ENCODE peak calls at places on chromosome 11, in four cellular contexts. U is IMR-90, O is heart left ventricle, D is progenitor cell of endocrine pancreas. X is an unnamed sample.

GRCh38 chr11:69445131-69445470 is 36.4 kb upstream of the LINC01488 start:
- DNase-seq in U (no peak), O (peak; percentile 64), D (no peak), X (no peak)

GRCh38 chr11:57735655-57736298 is 5.5 kb upstream of the SELENOH start:
- DNase-seq in D (no peak), O (no peak), U (no peak), X (no peak)

GRCh38 chr11:2196970-2197770 is 25.6 kb upstream of the TH start:
- DNase-seq in O (peak; percentile 84), U (peak; percentile 38), D (peak; percentile 77), X (peak; percentile 78)

GRCh38 chr11:126140932-126141291 is 70.5 kb downstream of the RPUSD4 start:
- DNase-seq in O (no peak), U (peak; percentile 70), D (no peak), X (no peak)

GRCh38 chr11:119373917-119374631 is 7.4 kb downstream of the USP2 start:
- DNase-seq in D (peak; percentile 77), U (peak; percentile 75), O (no peak), X (peak; percentile 82)

GRCh38 chr11:131885371-131885770 is 515.0 kb downstream of the NTM start:
- DNase-seq in D (no peak), U (no peak), O (no peak), X (no peak)

GRCh38 chr11:123570939-123571590 is 83.4 kb downstream of the SCN3B start:
- DNase-seq in U (no peak), O (no peak), D (no peak), X (no peak)

GRCh38 chr11:33735166-33735425 is 1.1 kb downstream of the CD59 start:
- DNase-seq in U (no peak), O (no peak), D (no peak), X (no peak)

GRCh38 chr11:2799881-2800654 is 85.5 kb downstream of the CDKN1C start:
- DNase-seq in D (peak; percentile 8), U (no peak), O (peak; percentile 42), X (no peak)

GRCh38 chr11:3909901-3910300 is 54.4 kb downstream of the STIM1 start:
- DNase-seq in O (no peak), D (no peak), U (no peak), X (no peak)

GRCh38 chr11:96050435-96051182 is 126.7 kb upstream of the MTMR2 start:
- DNase-seq in D (no peak), U (peak; percentile 86), O (no peak), X (no peak)

GRCh38 chr11:8356731-8357504 is 93.2 kb upstream of the LMO1 start:
- DNase-seq in O (peak; percentile 41), D (no peak), U (no peak), X (no peak)

GRCh38 chr11:37533087-37533486 is 935.1 kb upstream of the RAG2 start:
- DNase-seq in O (no peak), U (no peak), D (no peak), X (no peak)

GRCh38 chr11:79274636-79275315 is 166.1 kb downstream of the TENM4 start:
- DNase-seq in D (no peak), U (peak; percentile 77), O (no peak), X (no peak)

GRCh38 chr11:32487270-32487669 is 51.9 kb upstream of the WT1 start:
- DNase-seq in U (no peak), O (no peak), D (peak; percentile 10), X (no peak)

GRCh38 chr11:109752212-109752825 is 330.3 kb downstream of the C11orf87 start:
- DNase-seq in O (no peak), D (no peak), U (no peak), X (no peak)

GRCh38 chr11:36431429-36432092 is 78.5 kb downstream of the TRAF6 start:
- DNase-seq in O (peak; percentile 72), U (peak; percentile 98), D (no peak), X (no peak)

GRCh38 chr11:111334495-111335123 is 36.3 kb downstream of the POU2AF3 start:
- DNase-seq in D (no peak), U (no peak), O (no peak), X (no peak)

GRCh38 chr11:3021125-3021524 is 29.0 kb upstream of the NAP1L4 start:
- DNase-seq in U (peak; percentile 16), O (no peak), D (peak; percentile 43), X (no peak)

GRCh38 chr11:75667831-75668507 is 869 bp downstream of the MAP6 start:
- DNase-seq in D (peak; percentile 56), O (peak; percentile 77), U (peak; percentile 35), X (peak; percentile 67)

GRCh38 chr11:105838668-105839403 is 183.2 kb downstream of the MSANTD4 start:
- DNase-seq in D (no peak), O (no peak), U (peak; percentile 80), X (no peak)

GRCh38 chr11:14547440-14547839 is 27.3 kb upstream of the PSMA1 start:
- DNase-seq in O (no peak), U (no peak), D (no peak), X (no peak)

GRCh38 chr11:31521497-31522150 is 12.1 kb downstream of the ELP4 start:
- DNase-seq in O (no peak), U (no peak), D (no peak), X (no peak)

GRCh38 chr11:84890706-84891105 is 736.4 kb downstream of the DLG2 start:
- DNase-seq in D (no peak), O (no peak), U (peak; percentile 15), X (no peak)

GRCh38 chr11:106262852-106263251 is 185.4 kb downstream of the AASDHPPT start:
- DNase-seq in O (no peak), D (no peak), U (no peak), X (no peak)

GRCh38 chr11:43648888-43649287 is 31.6 kb upstream of the HSD17B12 start:
- DNase-seq in O (no peak), U (no peak), D (no peak), X (no peak)

GRCh38 chr11:95349345-95349942 is 118.4 kb upstream of the SESN3 start:
- DNase-seq in D (no peak), U (no peak), O (no peak), X (no peak)

GRCh38 chr11:67484847-67485311 is 2.1 kb downstream of the AIP start:
- DNase-seq in D (no peak), O (peak; percentile 62), U (no peak), X (no peak)

DNA sequence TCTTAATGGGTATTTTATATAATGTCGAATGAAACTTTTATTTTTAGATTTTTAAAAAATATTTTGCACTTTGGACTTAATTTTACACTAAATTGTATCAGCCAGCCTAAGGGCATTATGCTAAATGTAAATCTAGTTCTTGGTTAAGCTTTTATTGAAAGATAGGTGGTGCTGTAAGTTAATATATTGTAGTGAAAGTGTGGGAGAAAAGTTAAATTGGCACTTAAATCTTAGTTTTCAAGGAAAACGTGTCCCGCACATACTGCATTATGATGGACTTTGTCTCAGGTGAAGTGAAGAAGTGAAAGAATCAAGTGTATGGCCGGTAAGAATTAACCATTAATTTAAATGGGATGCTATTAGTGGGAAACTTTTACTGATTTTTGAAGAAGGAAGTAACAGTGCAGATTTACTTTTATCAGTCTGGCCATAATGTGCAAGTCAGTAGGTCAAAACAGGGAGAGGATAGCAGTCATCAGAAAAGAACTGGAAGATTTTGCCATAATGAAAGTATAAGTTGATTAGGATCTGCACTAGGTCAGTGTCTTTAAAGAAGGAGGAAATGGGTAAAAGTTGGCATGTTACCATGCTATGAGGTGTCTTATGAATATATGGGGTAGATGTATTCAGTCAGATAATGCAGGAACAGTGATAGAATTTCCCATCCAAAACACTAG is 81.6 kb downstream of the PDHX start:
- DNase-seq in U (peak; percentile 58), O (no peak), D (no peak), X (no peak)
- TF ChIP-seq CTCF in U (peak; percentile 63), O (peak; percentile 46), D (peak; percentile 32), X (peak; percentile 61)

GRCh38 chr11:116842909-116843308 is 5.5 kb upstream of the APOA1 start:
- DNase-seq in O (no peak), D (no peak), U (no peak), X (no peak)

GRCh38 chr11:116838321-116839084 is 1.1 kb upstream of the APOA1 start:
- DNase-seq in U (no peak), O (no peak), D (no peak), X (no peak)

GRCh38 chr11:116842117-116842516 is 4.7 kb upstream of the APOA1 start:
- DNase-seq in O (no peak), D (no peak), U (no peak), X (no peak)

GRCh38 chr11:116840746-116841296 is 3.4 kb upstream of the APOA1 start:
- DNase-seq in D (no peak), U (no peak), O (no peak), X (no peak)

GRCh38 chr11:116840224-116840745 is 2.9 kb upstream of the APOA1 start:
- DNase-seq in D (no peak), O (no peak), U (peak; percentile 36), X (no peak)
- TF ChIP-seq CTCF in D (no peak), O (peak; percentile 9), U (no peak), X (no peak)

DNA sequence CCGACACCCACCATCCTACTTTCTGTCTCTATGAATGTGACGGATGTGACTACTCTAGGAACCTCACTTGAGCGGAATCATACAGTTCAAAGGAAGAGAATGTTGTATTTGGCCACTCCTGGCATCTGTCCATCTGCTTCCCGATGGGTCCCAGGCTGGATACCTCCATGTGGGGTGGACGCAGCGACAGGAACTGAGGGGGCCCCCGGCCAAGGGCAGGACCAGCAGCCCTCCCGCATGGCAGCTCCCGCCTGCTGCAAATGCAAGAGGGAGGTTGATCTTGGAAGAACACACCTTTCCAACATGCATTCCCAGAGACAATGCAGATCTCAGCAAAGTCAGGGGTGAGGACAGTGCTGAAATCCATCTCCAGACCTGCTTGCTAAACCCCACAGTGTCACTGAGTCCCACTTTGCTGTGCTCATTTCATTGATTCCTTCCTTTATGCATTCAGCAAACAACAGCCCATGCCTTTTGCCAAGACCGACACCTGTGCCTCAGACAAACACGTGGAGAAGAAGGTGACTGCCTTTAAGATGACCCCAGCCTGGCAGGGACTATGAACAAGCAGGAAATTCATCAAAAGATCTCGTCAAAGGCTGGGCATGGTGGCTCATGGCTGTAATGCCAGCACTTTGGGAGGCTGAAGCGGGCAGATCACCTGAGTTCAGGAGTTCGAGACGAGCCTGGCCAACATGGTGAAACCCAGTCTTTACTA is 246.2 kb downstream of the CTTN start:
- DNase-seq in O (no peak), U (no peak), D (no peak), X (no peak)
- TF ChIP-seq CTCF in O (no peak), U (no peak), D (no peak), X (no peak)

GRCh38 chr11:77879218-77879617 is 58.3 kb downstream of the AAMDC start:
- DNase-seq in U (peak; percentile 50), D (no peak), O (peak; percentile 73), X (no peak)
- TF ChIP-seq CTCF in U (no peak), D (no peak), O (no peak), X (no peak)

GRCh38 chr11:103257360-103257759 is 148.1 kb downstream of the DYNC2H1 start:
- DNase-seq in U (peak; percentile 49), D (no peak), O (no peak), X (no peak)
- TF ChIP-seq CTCF in U (peak; percentile 50), D (peak; percentile 46), O (no peak), X (peak; percentile 62)

GRCh38 chr11:4991066-4991465 is 3.6 kb upstream of the OR51L1 start:
- DNase-seq in U (peak; percentile 12), O (no peak), D (no peak), X (no peak)
- TF ChIP-seq CTCF in U (peak; percentile 34), O (no peak), D (no peak), X (no peak)